ENCODE peak calls at places on chromosomes 16 and 17, in eight cellular contexts. B is Peyer's patch; A is heart right ventricle; D is MV-4-11; H is activated CD8-positive, alpha-beta T cell treated with anti-CD3 and anti-CD28 coated beads, Interleukin-2, amount 10 ng/mL, durations not matched to agents 7 days and 5 days; Y is HT-29; F is cardiac muscle cell; V is spleen. P is an unnamed sample.

GRCh38 chr17:36104601-36105000 is 974 bp downstream of the CCL4 start:
- DNase-seq in B (no peak), A (no peak), D (no peak), H (no peak), Y (no peak), F (no peak), V (no peak), P (no peak)

GRCh38 chr17:82520041-82520910 is 744 bp downstream of the FOXK2 start:
- DNase-seq in B (peak), A (peak), D (peak), H (peak), Y (no peak), F (peak), V (peak), P (peak)

GRCh38 chr17:3959295-3959899 is 4.8 kb downstream of the ATP2A3 start:
- DNase-seq in B (peak), A (no peak), D (no peak), H (no peak), Y (peak), F (peak), V (no peak), P (no peak)

GRCh38 chr17:7166873-7167272 is 12.3 kb downstream of the ASGR1 start:
- DNase-seq in B (no peak), A (no peak), D (no peak), H (no peak), Y (no peak), F (no peak), V (no peak), P (no peak)

GRCh38 chr16:57766714-57767348 is 31.3 kb downstream of the KATNB1 start:
- DNase-seq in B (no peak), A (no peak), D (no peak), H (no peak), Y (no peak), F (no peak), V (no peak), P (no peak)

GRCh38 chr16:71542377-71542776 is 16.2 kb downstream of the CHST4 start:
- DNase-seq in B (peak), A (peak), D (peak), H (peak), Y (peak), F (peak), V (peak), P (peak)

GRCh38 chr17:66491665-66492064 is 189.3 kb downstream of the PRKCA start:
- DNase-seq in B (no peak), A (no peak), D (no peak), H (no peak), Y (no peak), F (no peak), V (no peak), P (no peak)

GRCh38 chr17:64147110-64148016 is 17.4 kb upstream of the ERN1 start:
- DNase-seq in B (no peak), A (no peak), D (peak), H (no peak), Y (peak), F (peak), V (no peak), P (no peak)

GRCh38 chr17:58308985-58309917 is 19.3 kb downstream of the TSPOAP1 start:
- DNase-seq in B (no peak), A (no peak), D (no peak), H (peak), Y (no peak), F (no peak), V (no peak), P (peak)

GRCh38 chr17:39894681-39895376 is 23.6 kb downstream of the GSDMB start:
- DNase-seq in B (no peak), A (no peak), D (no peak), H (no peak), Y (no peak), F (no peak), V (no peak), P (no peak)

GRCh38 chr16:23353440-23353839 is 51.3 kb downstream of the SCNN1B start:
- DNase-seq in B (no peak), A (no peak), D (no peak), H (no peak), Y (no peak), F (no peak), V (peak), P (no peak)

GRCh38 chr17:8005357-8005756 is 2.9 kb downstream of the GUCY2D start:
- DNase-seq in B (no peak), A (no peak), D (no peak), H (no peak), Y (no peak), F (no peak), V (no peak), P (no peak)

GRCh38 chr17:79937981-79938695 is 97.5 kb downstream of the TBC1D16 start:
- DNase-seq in B (no peak), A (no peak), D (no peak), H (no peak), Y (no peak), F (peak), V (no peak), P (no peak)

GRCh38 chr17:12850996-12851395 is 61.7 kb downstream of the ARHGAP44 start:
- DNase-seq in B (no peak), A (no peak), D (no peak), H (no peak), Y (no peak), F (no peak), V (no peak), P (no peak)

GRCh38 chr16:72110662-72111615 is 17.3 kb downstream of the DHX38 start:
- DNase-seq in B (no peak), A (no peak), D (no peak), H (no peak), Y (no peak), F (no peak), V (peak), P (no peak)

GRCh38 chr17:20045476-20045875 is 36.3 kb downstream of the SPECC1 start:
- DNase-seq in B (no peak), A (no peak), D (no peak), H (no peak), Y (no peak), F (no peak), V (no peak), P (no peak)

GRCh38 chr16:76656951-76657498 is 379.8 kb downstream of the CNTNAP4 start:
- DNase-seq in B (no peak), A (no peak), D (no peak), H (no peak), Y (no peak), F (no peak), V (no peak), P (no peak)

GRCh38 chr17:64130559-64131001 is 636 bp upstream of the ERN1 start:
- DNase-seq in B (no peak), A (peak), D (no peak), H (peak), Y (no peak), F (peak), V (no peak), P (no peak)

GRCh38 chr16:65855171-65856145 is 511.0 kb upstream of the CDH5 start:
- DNase-seq in B (no peak), A (no peak), D (no peak), H (no peak), Y (no peak), F (no peak), V (no peak), P (no peak)

P was measured in right lobe of liver.